ENCODE peak calls at places on chromosomes 3 and 15, in five cellular contexts. Y, R, B, E and K are unnamed samples.

GRCh38 chr15:48242531-48242930 is 36.4 kb downstream of the SLC12A1 start:
- DNase-seq in R (no peak), B (no peak), E (no peak), Y (no peak), K (no peak)

GRCh38 chr3:83821526-83821925 is 1137.3 kb upstream of the CADM2 start:
- DNase-seq in B (no peak), Y (no peak), E (no peak), R (no peak), K (no peak)

GRCh38 chr15:32659340-32659831 is 17.9 kb downstream of the SCG5 start:
- DNase-seq in B (peak), Y (no peak), R (no peak), E (no peak), K (peak)

GRCh38 chr3:41705893-41706292 is 256.0 kb downstream of the ULK4 start:
- DNase-seq in Y (no peak), R (no peak), E (no peak), B (no peak), K (no peak)

GRCh38 chr15:63211549-63211948 is 22.1 kb downstream of the RAB8B start:
- DNase-seq in B (no peak), Y (no peak), E (no peak), R (no peak), K (no peak)

GRCh38 chr15:74817370-74817737 is 4.7 kb downstream of the LMAN1L start:
- DNase-seq in Y (no peak), E (no peak), R (no peak), B (no peak), K (no peak)

GRCh38 chr3:71416868-71417267 is 166.7 kb downstream of the FOXP1 start:
- DNase-seq in B (peak), R (no peak), Y (no peak), E (peak), K (no peak)

GRCh38 chr3:170421147-170421641 is 2.5 kb downstream of the CLDN11 start:
- DNase-seq in E (no peak), Y (peak), R (no peak), B (peak), K (no peak)

GRCh38 chr3:299590-300301 is 103.2 kb downstream of the CHL1 start:
- DNase-seq in R (no peak), B (no peak), Y (no peak), E (no peak), K (no peak)

GRCh38 chr3:128486692-128487537 is 6.1 kb downstream of the GATA2 start:
- DNase-seq in E (no peak), R (no peak), B (no peak), Y (no peak), K (no peak)

GRCh38 chr15:97984157-97984556 is 23.7 kb downstream of the ARRDC4 start:
- DNase-seq in E (no peak), Y (no peak), R (no peak), B (no peak), K (no peak)

GRCh38 chr3:78737988-78738387 is 1029.8 kb downstream of the ROBO1 start:
- DNase-seq in Y (no peak), B (no peak), R (no peak), E (no peak), K (no peak)

GRCh38 chr3:142863010-142863787 is 25.7 kb downstream of the PCOLCE2 start:
- DNase-seq in Y (no peak), E (no peak), B (no peak), R (no peak), K (peak)

GRCh38 chr3:187243933-187244564 is 46.8 kb downstream of the RTP1 start:
- DNase-seq in Y (no peak), E (no peak), R (no peak), B (no peak), K (no peak)

GRCh38 chr3:27666277-27666676 is 55.8 kb downstream of the EOMES start:
- DNase-seq in Y (no peak), R (no peak), E (no peak), B (no peak), K (no peak)

GRCh38 chr3:160381470-160381869 is 17.6 kb downstream of the IFT80 start:
- DNase-seq in R (no peak), Y (no peak), E (no peak), B (no peak), K (no peak)

GRCh38 chr3:141372656-141373055 is 4.4 kb downstream of the ZBTB38 start:
- DNase-seq in B (no peak), Y (no peak), R (no peak), E (no peak), K (no peak)

GRCh38 chr3:180804871-180805430 is 107.5 kb upstream of the FXR1 start:
- DNase-seq in R (peak), Y (peak), E (no peak), B (no peak), K (peak)

GRCh38 chr3:45948409-45948808 is 5.1 kb downstream of the CXCR6 start:
- DNase-seq in E (no peak), Y (no peak), R (no peak), B (no peak), K (no peak)

GRCh38 chr15:92163641-92164040 is 230.0 kb upstream of the ST8SIA2 start:
- DNase-seq in B (no peak), E (no peak), Y (no peak), R (no peak), K (no peak)

GRCh38 chr3:112126501-112126900 is 6.5 kb downstream of the GCSAM start:
- DNase-seq in E (no peak), R (no peak), Y (no peak), B (no peak), K (peak)

GRCh38 chr3:138921316-138922292 is 25.3 kb downstream of the FOXL2 start:
- DNase-seq in R (no peak), B (no peak), Y (no peak), E (no peak), K (peak)

GRCh38 chr15:52050416-52050815 is 31.4 kb downstream of the MAPK6 start:
- DNase-seq in B (no peak), E (no peak), R (no peak), Y (no peak), K (no peak)

GRCh38 chr3:188627652-188628051 is 473.7 kb downstream of the LPP start:
- DNase-seq in Y (no peak), R (peak), E (no peak), B (no peak), K (peak)

GRCh38 chr3:119405315-119405714 is 58.1 kb downstream of the TMEM39A start:
- DNase-seq in B (no peak), R (no peak), E (no peak), Y (no peak), K (no peak)

GRCh38 chr3:96331341-96331740 is 483.1 kb upstream of the EPHA6 start:
- DNase-seq in E (no peak), B (no peak), R (peak), Y (no peak), K (no peak)

GRCh38 chr3:43503067-43503728 is 118.6 kb downstream of the ANO10 start:
- DNase-seq in B (peak), R (peak), E (no peak), Y (no peak), K (peak)

GRCh38 chr15:40096094-40096876 is 12.4 kb downstream of the BMF start:
- DNase-seq in Y (no peak), R (no peak), E (no peak), B (no peak), K (peak)

GRCh38 chr3:54632834-54633233 is 295.0 kb downstream of the LRTM1 start:
- DNase-seq in Y (no peak), R (no peak), B (no peak), E (no peak), K (no peak)

GRCh38 chr3:59001675-59002074 is 48.1 kb downstream of the CFAP20DC start:
- DNase-seq in Y (no peak), R (no peak), B (no peak), E (no peak), K (no peak)

GRCh38 chr15:59364238-59364637 is 8.4 kb downstream of the MYO1E start:
- DNase-seq in Y (no peak), B (no peak), E (no peak), R (no peak), K (no peak)

GRCh38 chr3:186105543-186105942 is 3.3 kb downstream of the ETV5 start:
- DNase-seq in E (no peak), Y (no peak), R (no peak), B (no peak), K (no peak)

GRCh38 chr3:158912188-158912587 is 110.3 kb downstream of the MFSD1 start:
- DNase-seq in B (no peak), E (no peak), Y (no peak), R (no peak), K (no peak)

GRCh38 chr3:56314842-56315241 is 153.4 kb downstream of the ERC2 start:
- DNase-seq in B (no peak), R (no peak), E (no peak), Y (no peak), K (peak)

GRCh38 chr3:29427266-29428103 is 146.6 kb downstream of the RBMS3 start:
- DNase-seq in E (no peak), B (no peak), R (no peak), Y (no peak), K (no peak)